ENCODE peak calls at places on chromosomes 4 and X, in six cellular contexts. P is brain microvascular endothelial cell; Z is thyroid gland; F is sciatic nerve; V is colonic mucosa; S is CD8-positive, alpha-beta memory T cell. X is an unnamed sample.

GRCh38 chr4:108270466-108271450 is 102.0 kb upstream of the LEF1 start:
- DNase-seq in Z (no peak), P (peak; percentile 82), V (no peak), S (no peak), F (no peak), X (peak; percentile 75)

GRCh38 chrX:39157796-39158195 is 356.5 kb downstream of the MID1IP1 start:
- DNase-seq in F (no peak), P (peak; percentile 10), V (no peak), S (no peak), Z (no peak), X (no peak)

GRCh38 chrX:118353081-118353850 is 7.4 kb downstream of the WDR44 start:
- DNase-seq in F (no peak), V (no peak), S (no peak), P (no peak), Z (no peak), X (no peak)

GRCh38 chrX:9482837-9483236 is 18.0 kb downstream of the TBL1X start:
- DNase-seq in V (no peak), S (no peak), Z (no peak), P (no peak), F (no peak), X (no peak)

GRCh38 chr4:177117256-177117655 is 192.4 kb upstream of the NEIL3 start:
- DNase-seq in V (no peak), F (no peak), S (no peak), P (no peak), Z (no peak), X (no peak)

GRCh38 chrX:1400049-1400448 is 8.1 kb upstream of the SLC25A6 start:
- DNase-seq in F (peak; percentile 32), P (no peak), Z (no peak), S (no peak), V (no peak), X (no peak)

GRCh38 chr4:76752911-76753494 is 144.9 kb downstream of the SOWAHB start:
- DNase-seq in F (no peak), V (no peak), Z (no peak), P (peak; percentile 97), S (no peak), X (peak; percentile 100)

GRCh38 chrX:55135171-55135570 is 46.4 kb downstream of the PAGE2 start:
- DNase-seq in P (peak; percentile 12), S (peak; percentile 0), F (no peak), V (peak; percentile 50), Z (peak; percentile 57), X (peak; percentile 0)

GRCh38 chrX:145178268-145178667 is 69.0 kb upstream of the SPANXN1 start:
- DNase-seq in S (no peak), F (no peak), Z (no peak), V (no peak), P (no peak), X (no peak)